ENCODE peak calls at places on chromosomes 16 and 17, in seven cellular contexts. P is tibial nerve, I is RWPE1, F is OCI-LY7, C is A673, H is fibroblast of lung, R is PC-9. D is an unnamed sample.

GRCh38 chr16:83441523-83441922 is 366.3 kb upstream of the HSBP1 start:
- DNase-seq in P (no peak), I (no peak), F (no peak), C (no peak), H (peak; percentile 14), R (no peak), D (peak; percentile 14)

GRCh38 chr17:45284176-45285140 is 22.6 kb upstream of the SPATA32 start:
- DNase-seq in P (no peak), I (peak; percentile 66), F (peak; percentile 46), C (no peak), H (no peak), R (no peak), D (no peak)

GRCh38 chr16:31193874-31194273 is 8.7 kb downstream of the PYCARD start:
- DNase-seq in P (no peak), I (no peak), F (no peak), C (no peak), H (no peak), R (no peak), D (no peak)

GRCh38 chr17:79546386-79546785 is 64.5 kb downstream of the RBFOX3 start:
- DNase-seq in P (no peak), I (no peak), F (no peak), C (no peak), H (no peak), R (no peak), D (no peak)

GRCh38 chr16:26765087-26765486 is 301.6 kb upstream of the C16orf82 start:
- DNase-seq in P (no peak), I (no peak), F (peak; percentile 10), C (peak; percentile 39), H (no peak), R (no peak), D (no peak)

GRCh38 chr16:20868890-20869289 is 31.3 kb downstream of the DCUN1D3 start:
- DNase-seq in P (peak; percentile 62), I (no peak), F (no peak), C (no peak), H (peak; percentile 69), R (peak; percentile 53), D (no peak)

GRCh38 chr17:4899341-4900230 is at the start of gene C17orf107:
- DNase-seq in P (peak; percentile 59), I (peak; percentile 25), F (no peak), C (peak; percentile 91), H (peak; percentile 81), R (peak; percentile 44), D (peak; percentile 58)

GRCh38 chr16:67445913-67446907 is 15.3 kb downstream of the HSD11B2 start:
- DNase-seq in P (no peak), I (no peak), F (no peak), C (no peak), H (no peak), R (no peak), D (no peak)

GRCh38 chr16:1691956-1692355 is 13.9 kb downstream of the JPT2 start:
- DNase-seq in P (no peak), I (peak; percentile 86), F (no peak), C (peak; percentile 35), H (peak; percentile 95), R (peak; percentile 67), D (peak; percentile 89)

GRCh38 chr17:29066603-29067002 is 23.7 kb downstream of the PIPOX start:
- DNase-seq in P (no peak), I (no peak), F (no peak), C (no peak), H (no peak), R (no peak), D (no peak)

GRCh38 chr16:73996624-73997339 is 299.8 kb upstream of the PSMD7 start:
- DNase-seq in P (no peak), I (no peak), F (no peak), C (no peak), H (no peak), R (no peak), D (peak; percentile 50)

GRCh38 chr17:35726609-35727460 is 4.6 kb upstream of the RASL10B start:
- DNase-seq in P (peak; percentile 53), I (peak; percentile 71), F (peak; percentile 34), C (peak; percentile 76), H (peak; percentile 76), R (peak; percentile 74), D (peak; percentile 86)

GRCh38 chr17:8122391-8122922 is 1.4 kb downstream of the HES7 start:
- DNase-seq in P (no peak), I (no peak), F (no peak), C (peak; percentile 55), H (peak; percentile 45), R (no peak), D (no peak)

GRCh38 chr17:27356091-27356705 is 62.3 kb downstream of the WSB1 start:
- DNase-seq in P (no peak), I (no peak), F (no peak), C (peak; percentile 56), H (no peak), R (no peak), D (no peak)

GRCh38 chr17:2814499-2815341 is 18.5 kb downstream of the RAP1GAP2 start:
- DNase-seq in P (no peak), I (no peak), F (peak; percentile 89), C (no peak), H (peak; percentile 11), R (peak; percentile 35), D (no peak)

GRCh38 chr17:8056232-8056975 is 17.5 kb downstream of the ALOX15B start:
- DNase-seq in P (no peak), I (no peak), F (peak; percentile 29), C (no peak), H (peak; percentile 86), R (peak; percentile 29), D (peak; percentile 80)

GRCh38 chr17:36183001-36183810 is 6.8 kb upstream of the TBC1D3B start:
- DNase-seq in P (no peak), I (peak; percentile 72), F (no peak), C (peak; percentile 45), H (peak; percentile 78), R (peak; percentile 28), D (peak; percentile 52)

GRCh38 chr17:304461-304860 is 48.1 kb downstream of the RPH3AL start:
- DNase-seq in P (no peak), I (no peak), F (no peak), C (no peak), H (peak; percentile 20), R (no peak), D (no peak)

DNA sequence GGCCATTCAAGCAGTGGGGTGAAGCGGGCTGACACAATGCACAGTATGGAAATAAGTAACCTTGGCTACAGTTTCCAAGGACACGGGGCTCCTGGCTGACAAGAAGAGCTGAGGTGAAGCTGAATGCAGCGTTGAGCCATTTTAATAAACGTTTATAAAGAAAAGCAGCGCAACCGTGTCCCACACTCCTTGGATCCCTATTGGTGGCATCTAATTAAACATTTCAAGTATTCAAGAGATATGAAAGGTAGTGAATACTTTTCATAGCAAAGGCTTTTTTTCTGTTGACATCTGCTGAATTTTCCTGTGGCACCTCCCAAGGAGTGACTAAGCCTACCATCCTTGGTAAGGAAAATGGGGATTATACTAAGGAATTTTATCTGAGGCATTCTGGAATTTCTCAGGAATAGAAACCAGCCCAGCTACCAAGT is 26.5 kb downstream of the DUSP14 start:
- DNase-seq in P (no peak), I (peak; percentile 27), F (no peak), C (no peak), H (peak; percentile 81), R (no peak), D (no peak)
- TF ChIP-seq CTCF in P (no peak), I (no peak), F (no peak), C (no peak), H (no peak), R (no peak), D (no peak)

GRCh38 chr17:57434361-57434760 is 178.0 kb downstream of the MSI2 start:
- DNase-seq in P (no peak), I (no peak), F (no peak), C (no peak), H (no peak), R (no peak), D (no peak)

GRCh38 chr17:57433396-57433944 is 177.1 kb downstream of the MSI2 start:
- DNase-seq in P (no peak), I (no peak), F (no peak), C (no peak), H (no peak), R (no peak), D (no peak)

GRCh38 chr17:57432507-57433277 is 176.4 kb downstream of the MSI2 start:
- DNase-seq in P (no peak), I (no peak), F (no peak), C (no peak), H (no peak), R (no peak), D (no peak)

GRCh38 chr17:57438031-57438731 is 181.9 kb downstream of the MSI2 start:
- DNase-seq in P (no peak), I (no peak), F (no peak), C (no peak), H (no peak), R (no peak), D (no peak)

DNA sequence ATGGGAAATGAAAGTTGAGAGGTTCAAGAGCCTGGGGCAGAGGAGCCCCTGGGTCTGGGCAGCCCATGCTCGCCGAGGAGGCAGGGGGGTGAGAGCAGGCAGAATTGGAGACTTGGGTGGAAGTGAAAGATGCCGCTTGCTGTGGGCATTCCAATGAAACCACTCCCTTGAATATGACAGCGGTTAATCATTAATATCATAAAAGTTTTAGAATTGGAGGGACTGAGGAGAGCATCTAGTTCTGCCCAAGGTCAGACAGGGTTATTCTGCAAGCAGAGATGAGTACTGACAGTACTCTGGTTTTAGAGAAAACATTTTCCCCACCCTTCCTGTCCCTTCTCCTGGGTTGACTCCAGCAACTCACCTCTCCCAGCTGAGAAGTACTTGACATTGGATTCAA is 180.2 kb downstream of the MSI2 start:
- DNase-seq in P (no peak), I (no peak), F (no peak), C (no peak), H (no peak), R (no peak), D (no peak)
- H3K27ac ChIP-seq in P (no peak overlapping the region), I (no peak overlapping the region), F (no peak overlapping the region), C (no peak overlapping the region), H (no peak overlapping the region), R (no peak overlapping the region), D (no peak overlapping the region)

GRCh38 chr17:63722403-63722802 is 19.2 kb downstream of the STRADA start:
- DNase-seq in P (no peak), I (no peak), F (no peak), C (no peak), H (no peak), R (no peak), D (no peak)
- TF ChIP-seq CTCF in P (no peak), I (no peak), F (no peak), C (no peak), H (no peak), R (no peak), D (no peak)

GRCh38 chr16:262121-262745 is 13.5 kb downstream of the RGS11 start:
- DNase-seq in P (no peak), I (no peak), F (no peak), C (no peak), H (no peak), R (no peak), D (no peak)
- H3K27ac ChIP-seq in P (no peak overlapping the region), I (no peak overlapping the region), F (no peak overlapping the region), C (no peak overlapping the region), H (no peak overlapping the region), R (no peak overlapping the region), D (no peak overlapping the region)

D was measured in brain microvascular endothelial cell.